ENCODE peak calls at places on chromosomes 11 and 22, in eight cellular contexts. One of them, this sample, is unnamed.

GRCh38 chr11:108944486-108945178 is 279.8 kb downstream of the DDX10 start:
- DNase-seq in KG1: no peak
- DNase-seq in GOT3: no peak
- DNase-seq in small intestine: no peak
- DNase-seq in GM04504: no peak
- DNase-seq in activated CD4-positive, CD25-positive, alpha-beta regulatory T cell treated with anti-CD3 and anti-CD28 coated beads, Interleukin-2, amount 50 U/mL, for 72 hours: no peak
- DNase-seq in NCI-H1436: no peak
- DNase-seq in upper lobe of right lung: no peak
- DNase-seq in this sample: no peak

GRCh38 chr11:85310479-85310878 is 316.7 kb downstream of the DLG2 start:
- DNase-seq in KG1: no peak
- DNase-seq in GOT3: no peak
- DNase-seq in small intestine: no peak
- DNase-seq in GM04504: no peak
- DNase-seq in activated CD4-positive, CD25-positive, alpha-beta regulatory T cell treated with anti-CD3 and anti-CD28 coated beads, Interleukin-2, amount 50 U/mL, for 72 hours: no peak
- DNase-seq in NCI-H1436: peak; percentile 3
- DNase-seq in upper lobe of right lung: no peak
- DNase-seq in this sample: no peak

GRCh38 chr11:34380696-34381095 is 22.9 kb upstream of the ABTB2 start:
- DNase-seq in KG1: no peak
- DNase-seq in GOT3: no peak
- DNase-seq in small intestine: no peak
- DNase-seq in GM04504: peak; percentile 60
- DNase-seq in activated CD4-positive, CD25-positive, alpha-beta regulatory T cell treated with anti-CD3 and anti-CD28 coated beads, Interleukin-2, amount 50 U/mL, for 72 hours: no peak
- DNase-seq in NCI-H1436: no peak
- DNase-seq in upper lobe of right lung: no peak
- DNase-seq in this sample: no peak

GRCh38 chr11:30046211-30046945 is 29.5 kb upstream of the KCNA4 start:
- DNase-seq in KG1: no peak
- DNase-seq in GOT3: no peak
- DNase-seq in small intestine: no peak
- DNase-seq in GM04504: no peak
- DNase-seq in activated CD4-positive, CD25-positive, alpha-beta regulatory T cell treated with anti-CD3 and anti-CD28 coated beads, Interleukin-2, amount 50 U/mL, for 72 hours: no peak
- DNase-seq in NCI-H1436: no peak
- DNase-seq in upper lobe of right lung: no peak
- DNase-seq in this sample: peak; percentile 54

GRCh38 chr11:114886644-114887259 is 208.4 kb downstream of the NXPE2 start:
- DNase-seq in KG1: no peak
- DNase-seq in GOT3: no peak
- DNase-seq in small intestine: no peak
- DNase-seq in GM04504: no peak
- DNase-seq in activated CD4-positive, CD25-positive, alpha-beta regulatory T cell treated with anti-CD3 and anti-CD28 coated beads, Interleukin-2, amount 50 U/mL, for 72 hours: no peak
- DNase-seq in NCI-H1436: no peak
- DNase-seq in upper lobe of right lung: no peak
- DNase-seq in this sample: no peak

GRCh38 chr11:33735426-33736147 is 636 bp downstream of the CD59 start:
- DNase-seq in KG1: peak; percentile 63
- DNase-seq in GOT3: no peak
- DNase-seq in small intestine: peak; percentile 42
- DNase-seq in GM04504: no peak
- DNase-seq in activated CD4-positive, CD25-positive, alpha-beta regulatory T cell treated with anti-CD3 and anti-CD28 coated beads, Interleukin-2, amount 50 U/mL, for 72 hours: peak; percentile 62
- DNase-seq in NCI-H1436: no peak
- DNase-seq in upper lobe of right lung: peak; percentile 80
- DNase-seq in this sample: peak; percentile 65

GRCh38 chr11:86637976-86638375 is 34.4 kb downstream of the ME3 start:
- DNase-seq in KG1: peak; percentile 59
- DNase-seq in GOT3: no peak
- DNase-seq in small intestine: no peak
- DNase-seq in GM04504: no peak
- DNase-seq in activated CD4-positive, CD25-positive, alpha-beta regulatory T cell treated with anti-CD3 and anti-CD28 coated beads, Interleukin-2, amount 50 U/mL, for 72 hours: no peak
- DNase-seq in NCI-H1436: no peak
- DNase-seq in upper lobe of right lung: no peak
- DNase-seq in this sample: no peak

GRCh38 chr22:49297871-49298721 is 529.6 kb downstream of the BRD1 start:
- DNase-seq in KG1: no peak
- DNase-seq in GOT3: no peak
- DNase-seq in small intestine: no peak
- DNase-seq in GM04504: no peak
- DNase-seq in activated CD4-positive, CD25-positive, alpha-beta regulatory T cell treated with anti-CD3 and anti-CD28 coated beads, Interleukin-2, amount 50 U/mL, for 72 hours: peak; percentile 17
- DNase-seq in NCI-H1436: no peak
- DNase-seq in upper lobe of right lung: peak; percentile 50
- DNase-seq in this sample: no peak

GRCh38 chr11:99960536-99960935 is 726.6 kb upstream of the ARHGAP42 start:
- DNase-seq in KG1: no peak
- DNase-seq in GOT3: no peak
- DNase-seq in small intestine: no peak
- DNase-seq in GM04504: no peak
- DNase-seq in activated CD4-positive, CD25-positive, alpha-beta regulatory T cell treated with anti-CD3 and anti-CD28 coated beads, Interleukin-2, amount 50 U/mL, for 72 hours: no peak
- DNase-seq in NCI-H1436: no peak
- DNase-seq in upper lobe of right lung: no peak
- DNase-seq in this sample: no peak

GRCh38 chr22:24417901-24418641 is 9.3 kb upstream of the ADORA2A start:
- DNase-seq in KG1: no peak
- DNase-seq in GOT3: no peak
- DNase-seq in small intestine: no peak
- DNase-seq in GM04504: no peak
- DNase-seq in activated CD4-positive, CD25-positive, alpha-beta regulatory T cell treated with anti-CD3 and anti-CD28 coated beads, Interleukin-2, amount 50 U/mL, for 72 hours: no peak
- DNase-seq in NCI-H1436: no peak
- DNase-seq in upper lobe of right lung: no peak
- DNase-seq in this sample: no peak

GRCh38 chr11:59212222-59212621 is 505 bp downstream of the MPEG1 start:
- DNase-seq in KG1: no peak
- DNase-seq in GOT3: no peak
- DNase-seq in small intestine: no peak
- DNase-seq in GM04504: no peak
- DNase-seq in activated CD4-positive, CD25-positive, alpha-beta regulatory T cell treated with anti-CD3 and anti-CD28 coated beads, Interleukin-2, amount 50 U/mL, for 72 hours: no peak
- DNase-seq in NCI-H1436: no peak
- DNase-seq in upper lobe of right lung: no peak
- DNase-seq in this sample: no peak

GRCh38 chr22:44577391-44578114 is 79.5 kb upstream of the RTL6 start:
- DNase-seq in KG1: no peak
- DNase-seq in GOT3: no peak
- DNase-seq in small intestine: no peak
- DNase-seq in GM04504: no peak
- DNase-seq in activated CD4-positive, CD25-positive, alpha-beta regulatory T cell treated with anti-CD3 and anti-CD28 coated beads, Interleukin-2, amount 50 U/mL, for 72 hours: peak; percentile 9
- DNase-seq in NCI-H1436: no peak
- DNase-seq in upper lobe of right lung: peak; percentile 46
- DNase-seq in this sample: no peak

GRCh38 chr11:45373506-45373905 is 87.4 kb upstream of the SYT13 start:
- DNase-seq in KG1: no peak
- DNase-seq in GOT3: no peak
- DNase-seq in small intestine: no peak
- DNase-seq in GM04504: no peak
- DNase-seq in activated CD4-positive, CD25-positive, alpha-beta regulatory T cell treated with anti-CD3 and anti-CD28 coated beads, Interleukin-2, amount 50 U/mL, for 72 hours: no peak
- DNase-seq in NCI-H1436: no peak
- DNase-seq in upper lobe of right lung: no peak
- DNase-seq in this sample: no peak